ENCODE peak calls at places on chromosomes 12 and 14, in six cellular contexts. I, O, N, T, V and E are unnamed samples.
A peak's percentile ranks its signal among the peaks of the same experiment; 100 is the strongest.

GRCh38 chr12:106601548-106601947 is 18.7 kb downstream of the RFX4 start:
- DNase-seq in I (no peak), O (no peak), N (no peak), T (no peak), V (no peak), E (no peak)

GRCh38 chr12:75998292-75999063 is 33.1 kb downstream of the PHLDA1 start:
- DNase-seq in N (no peak), I (no peak), V (no peak), O (no peak), T (no peak), E (no peak)

GRCh38 chr12:34358198-34358597 is 335.9 kb downstream of the ALG10 start:
- DNase-seq in T (no peak), V (no peak), N (no peak), I (no peak), O (no peak), E (no peak)

GRCh38 chr12:42791399-42791798 is 201.9 kb upstream of the PRICKLE1 start:
- DNase-seq in I (no peak), N (no peak), O (no peak), T (no peak), V (no peak), E (no peak)

GRCh38 chr12:18747960-18748359 is 10.0 kb downstream of the CAPZA3 start:
- DNase-seq in V (peak; percentile 49), I (peak; percentile 83), O (peak; percentile 89), N (peak; percentile 95), T (peak; percentile 65), E (no peak)

GRCh38 chr12:111069886-111070285 is 149.5 kb upstream of the MYL2 start:
- DNase-seq in O (no peak), V (no peak), N (no peak), T (no peak), I (no peak), E (no peak)

GRCh38 chr12:129614221-129614885 is 289.5 kb downstream of the TMEM132D start:
- DNase-seq in T (no peak), I (no peak), V (no peak), O (no peak), N (no peak), E (no peak)

GRCh38 chr12:127398026-127398715 is 868.8 kb upstream of the TMEM132C start:
- DNase-seq in T (peak; percentile 17), I (no peak), N (peak; percentile 28), O (no peak), V (no peak), E (no peak)

GRCh38 chr12:5200276-5201087 is 156.8 kb downstream of the KCNA5 start:
- DNase-seq in I (peak; percentile 8), V (peak; percentile 26), O (no peak), T (no peak), N (peak; percentile 28), E (peak; percentile 52)

GRCh38 chr12:5745251-5745888 is 199.7 kb downstream of the ANO2 start:
- DNase-seq in I (peak; percentile 45), O (no peak), V (peak; percentile 49), N (peak; percentile 58), T (peak; percentile 18), E (peak; percentile 52)

GRCh38 chr12:32302218-32302826 is 97.0 kb upstream of the FGD4 start:
- DNase-seq in N (no peak), I (peak; percentile 15), O (no peak), V (no peak), T (peak; percentile 8), E (no peak)

GRCh38 chr12:113142173-113142885 is 6.8 kb upstream of the RASAL1 start:
- DNase-seq in V (no peak), I (no peak), N (no peak), O (no peak), T (no peak), E (no peak)

GRCh38 chr12:48716168-48716492 is 377 bp downstream of the CCNT1 start:
- DNase-seq in N (no peak), T (no peak), V (no peak), I (no peak), O (no peak), E (no peak)

GRCh38 chr12:97464241-97465011 is 1.8 kb downstream of the RMST start:
- DNase-seq in T (no peak), O (no peak), N (no peak), V (no peak), I (no peak), E (no peak)

GRCh38 chr14:55581011-55581806 is 1.2 kb downstream of the KTN1 start:
- DNase-seq in N (no peak), V (no peak), O (no peak), I (peak; percentile 20), T (peak; percentile 57), E (no peak)

GRCh38 chr14:95233702-95234241 is 76.4 kb upstream of the DICER1 start:
- DNase-seq in O (no peak), I (no peak), N (no peak), T (no peak), V (no peak), E (no peak)

GRCh38 chr14:30906752-30907658 is 32.6 kb downstream of the COCH start:
- DNase-seq in I (no peak), T (peak; percentile 34), V (no peak), N (peak; percentile 15), O (no peak), E (no peak)

GRCh38 chr14:77076118-77076631 is 21.9 kb upstream of the CIPC start:
- DNase-seq in N (no peak), O (no peak), T (no peak), I (no peak), V (no peak), E (no peak)

GRCh38 chr12:6053541-6053940 is 70.9 kb downstream of the VWF start:
- DNase-seq in N (peak; percentile 36), V (peak; percentile 63), T (no peak), O (no peak), I (peak; percentile 36), E (no peak)

GRCh38 chr12:54603872-54604271 is 15.4 kb upstream of the PPP1R1A start:
- DNase-seq in N (no peak), I (no peak), T (no peak), V (no peak), O (no peak), E (no peak)

GRCh38 chr12:132219323-132219722 is 75.1 kb downstream of the NOC4L start:
- DNase-seq in O (no peak), N (no peak), T (no peak), I (no peak), V (no peak), E (no peak)

GRCh38 chr12:54429014-54429471 is 10.0 kb upstream of the ITGA5 start:
- DNase-seq in O (no peak), V (no peak), I (no peak), T (no peak), N (no peak), E (no peak)

GRCh38 chr12:39755475-39755874 is 135.9 kb upstream of the ABCD2 start:
- DNase-seq in N (no peak), V (no peak), I (no peak), O (no peak), T (no peak), E (no peak)

GRCh38 chr12:16184691-16185090 is 92.8 kb downstream of the SLC15A5 start:
- DNase-seq in I (no peak), V (no peak), O (no peak), T (no peak), N (no peak), E (no peak)

DNA sequence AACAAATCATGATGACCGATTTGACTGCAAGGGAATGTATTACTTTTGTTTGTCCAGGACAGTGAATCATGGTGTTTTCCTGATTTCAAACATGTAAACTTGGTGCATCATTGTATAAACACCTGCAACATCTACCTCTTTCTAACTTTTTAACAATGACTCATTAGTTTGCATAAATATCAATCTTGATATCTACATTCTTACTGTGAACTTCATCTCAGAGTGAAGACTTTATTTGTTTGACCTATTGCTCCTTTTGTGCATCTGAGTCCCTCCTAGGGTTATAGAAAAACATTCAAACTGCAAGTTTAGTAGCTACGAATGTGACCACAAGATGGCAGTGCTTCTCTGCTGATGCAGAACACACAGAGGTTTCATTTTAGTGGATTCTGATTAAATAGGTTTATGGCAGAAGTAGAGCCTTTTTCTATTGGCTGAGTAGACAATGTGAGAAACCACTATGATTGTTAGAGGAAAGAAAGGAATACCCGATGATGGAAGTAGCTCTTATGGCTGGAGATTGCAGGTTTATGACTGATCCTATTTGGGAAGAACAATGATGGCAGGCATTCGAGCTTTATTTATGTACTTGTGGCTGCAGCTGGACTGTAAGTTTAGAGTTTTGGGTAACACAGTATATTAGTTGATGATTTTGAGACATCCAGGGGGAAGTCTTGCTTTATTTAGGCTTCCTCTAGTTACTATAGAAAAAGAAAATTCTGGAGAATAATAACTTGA is 244.2 kb upstream of the OR4E1 start:
- DNase-seq in I (peak; percentile 22), O (no peak), N (peak; percentile 41), V (peak; percentile 37), T (peak; percentile 30), E (no peak)
- TF ChIP-seq CTCF in I (peak; percentile 80), O (peak; percentile 72), N (peak; percentile 62), V (peak; percentile 80), T (peak; percentile 88), E (peak; percentile 69)

GRCh38 chr14:62185078-62185477 is 422.9 kb downstream of the SNAPC1 start:
- DNase-seq in T (no peak), N (peak; percentile 18), V (no peak), O (no peak), I (no peak), E (no peak)
- TF ChIP-seq CTCF in T (no peak), N (no peak), V (no peak), O (no peak), I (no peak), E (no peak)

GRCh38 chr12:124377981-124378509 is 83.2 kb downstream of the RFLNA start:
- DNase-seq in N (no peak), O (no peak), I (no peak), V (no peak), T (no peak), E (no peak)

GRCh38 chr12:124375141-124375788 is 80.4 kb downstream of the RFLNA start:
- DNase-seq in O (no peak), T (no peak), I (no peak), N (no peak), V (no peak), E (no peak)

GRCh38 chr12:124374567-124374966 is 79.7 kb downstream of the RFLNA start:
- DNase-seq in T (no peak), I (no peak), N (no peak), V (no peak), O (no peak), E (no peak)

GRCh38 chr12:124375789-124376175 is 80.9 kb downstream of the RFLNA start:
- DNase-seq in N (no peak), T (no peak), O (no peak), V (no peak), I (no peak), E (no peak)

DNA sequence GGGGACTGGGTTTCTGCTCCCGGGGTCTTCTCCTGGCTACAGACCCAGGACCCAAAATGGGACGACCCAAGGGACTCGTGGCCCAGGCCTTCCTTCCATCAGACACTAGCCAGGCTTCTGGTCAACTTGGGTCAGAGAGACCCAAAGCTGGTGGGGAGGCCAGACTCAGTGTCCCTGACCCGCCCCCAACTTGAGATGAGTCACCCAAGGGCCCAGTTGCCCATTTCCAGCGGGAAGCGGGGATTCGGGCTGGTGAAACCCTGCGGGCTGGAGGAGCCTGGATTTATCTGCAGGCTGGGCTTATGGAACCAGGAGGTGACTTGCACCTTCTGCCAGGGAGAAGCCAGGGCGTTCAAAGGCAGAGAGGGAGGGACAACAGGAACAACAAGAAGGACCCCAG is 81.5 kb downstream of the RFLNA start:
- DNase-seq in I (no peak), T (no peak), V (no peak), N (no peak), O (no peak), E (no peak)
- TF ChIP-seq CTCF in I (no peak), T (no peak), V (no peak), N (no peak), O (no peak), E (no peak)

GRCh38 chr12:57739387-57739786 is 845 bp upstream of the AGAP2 start:
- DNase-seq in V (no peak), O (no peak), T (no peak), N (no peak), I (no peak), E (no peak)
- TF ChIP-seq CTCF in V (no peak), O (no peak), T (no peak), N (no peak), I (no peak), E (no peak)